ENCODE peak calls at places on chromosomes 11 and 22, in six cellular contexts. U is HepG2, R is HCT116, L is K562, F is H1, M is GM12878. J is an unnamed sample.

GRCh38 chr11:43555811-43556210 is 124.7 kb upstream of the HSD17B12 start:
- DNase-seq in U (no peak), R (no peak), L (no peak), F (no peak), M (no peak), J (no peak)

GRCh38 chr11:131597875-131598274 is 227.5 kb downstream of the NTM start:
- DNase-seq in U (no peak), R (no peak), L (no peak), F (no peak), M (no peak), J (no peak)

GRCh38 chr22:30116362-30117117 is 36.3 kb downstream of the HORMAD2 start:
- DNase-seq in U (peak; percentile 52), R (no peak), L (no peak), F (no peak), M (no peak), J (no peak)

GRCh38 chr11:116984186-116984585 is 114.0 kb downstream of the SIK3 start:
- DNase-seq in U (peak; percentile 68), R (no peak), L (no peak), F (no peak), M (no peak), J (no peak)

GRCh38 chr11:84313830-84314359 is 1027.7 kb upstream of the CCDC90B start:
- DNase-seq in U (no peak), R (no peak), L (no peak), F (no peak), M (no peak), J (no peak)

GRCh38 chr11:71086687-71087258 is 165.6 kb downstream of the SHANK2 start:
- DNase-seq in U (peak; percentile 34), R (no peak), L (peak; percentile 27), F (peak; percentile 78), M (no peak), J (peak; percentile 42)

GRCh38 chr11:110295086-110295485 is 1.3 kb downstream of the RDX start:
- DNase-seq in U (no peak), R (no peak), L (no peak), F (no peak), M (no peak), J (no peak)

GRCh38 chr11:44741976-44742375 is 15.2 kb downstream of the TSPAN18 start:
- DNase-seq in U (no peak), R (no peak), L (no peak), F (no peak), M (no peak), J (no peak)

GRCh38 chr11:1485504-1485885 is 1.1 kb downstream of the MOB2 start:
- DNase-seq in U (no peak), R (no peak), L (no peak), F (no peak), M (no peak), J (no peak)

GRCh38 chr22:47171441-47172221 is 409.2 kb downstream of the TBC1D22A start:
- DNase-seq in U (no peak), R (no peak), L (no peak), F (no peak), M (no peak), J (no peak)

GRCh38 chr22:49833340-49834007 is 5.8 kb upstream of the BRD1 start:
- DNase-seq in U (no peak), R (peak; percentile 26), L (no peak), F (no peak), M (no peak), J (no peak)

GRCh38 chr11:116515666-116516184 is 257.1 kb downstream of the BUD13 start:
- DNase-seq in U (no peak), R (no peak), L (no peak), F (peak; percentile 43), M (no peak), J (no peak)

GRCh38 chr11:3932698-3933097 is 77.2 kb downstream of the STIM1 start:
- DNase-seq in U (no peak), R (no peak), L (no peak), F (no peak), M (no peak), J (no peak)

GRCh38 chr11:109859325-109859724 is 233.9 kb upstream of the ZC3H12C start:
- DNase-seq in U (peak; percentile 13), R (peak; percentile 95), L (no peak), F (no peak), M (no peak), J (no peak)

DNA sequence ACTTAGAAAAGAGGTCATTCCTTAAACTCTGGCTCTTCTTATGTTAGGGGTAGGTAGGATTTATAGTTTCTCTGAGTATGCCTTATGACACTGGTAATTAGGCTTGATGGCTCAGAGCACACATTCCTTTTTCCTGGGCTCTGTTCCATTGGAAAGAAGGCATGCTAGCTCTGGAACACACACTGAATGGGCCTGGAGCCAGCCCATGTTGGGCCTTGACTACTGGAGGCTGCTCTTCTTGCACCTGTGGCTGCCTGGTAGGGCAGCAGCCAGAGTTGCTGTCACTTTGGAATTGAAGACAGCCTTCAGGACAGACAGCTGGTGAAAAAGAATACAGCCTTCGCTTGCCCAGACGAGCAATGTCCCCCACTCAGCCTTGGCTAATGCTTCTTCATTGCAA is 18.2 kb downstream of the MCAM start:
- DNase-seq in U (no peak), R (no peak), L (no peak), F (no peak), M (no peak), J (no peak)
- H3K4me1 ChIP-seq in U (no peaks in the 10 kb centered on the region), R (peaks cover 4% of the 10 kb centered on the region), L (no peaks in the 10 kb centered on the region), F (no peaks in the 10 kb centered on the region), M (no peaks in the 10 kb centered on the region), J (no peaks in the 10 kb centered on the region)

DNA sequence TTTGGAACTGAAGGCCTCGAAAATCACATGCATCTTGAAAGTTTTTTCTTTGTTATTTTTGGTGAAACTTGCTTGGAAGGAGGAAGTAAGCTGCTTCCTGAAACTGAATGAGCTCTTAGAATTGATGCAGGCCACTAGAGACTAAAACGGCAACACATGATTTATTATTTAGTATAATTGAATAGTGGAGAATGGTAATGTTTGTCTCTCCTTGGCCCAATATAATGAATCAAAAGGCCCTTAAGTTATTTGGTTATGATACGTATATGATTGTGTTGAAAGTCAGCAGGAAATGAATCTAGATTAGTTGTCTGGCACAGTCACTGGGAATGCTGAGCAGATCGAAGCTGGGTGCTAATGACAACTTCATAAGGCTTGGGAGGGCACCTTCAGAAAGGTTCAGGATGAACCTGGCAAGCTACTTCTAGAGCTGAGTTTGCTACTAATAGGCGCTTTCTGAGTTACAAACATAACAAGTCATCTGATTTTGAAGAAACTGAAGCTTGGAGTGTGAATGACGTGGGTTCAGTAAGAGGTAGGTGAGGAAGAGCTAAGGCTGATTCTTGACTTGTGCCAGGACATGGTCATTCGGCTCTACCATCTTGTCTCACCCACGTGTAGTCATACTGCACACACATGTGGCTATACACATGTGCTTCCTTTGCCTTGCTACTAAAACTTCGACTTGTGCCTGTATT is 56.2 kb downstream of the SWAP70 start:
- DNase-seq in U (no peak), R (no peak), L (no peak), F (no peak), M (no peak), J (no peak)
- TF ChIP-seq ZNF274 in U (no peak), R (no peak), L (no peak), F (no peak), M (no peak), J (no peak)

GRCh38 chr11:47550288-47551052 is 2.5 kb downstream of the CELF1 start:
- DNase-seq in U (no peak), R (no peak), L (no peak), F (no peak), M (no peak), J (no peak)
- H3K4me1 ChIP-seq in U (peaks cover 40% of the 10 kb centered on the region), R (peaks cover 38% of the 10 kb centered on the region), L (peaks cover 11% of the 10 kb centered on the region), F (no peaks in the 10 kb centered on the region), M (peaks cover 10% of the 10 kb centered on the region), J (peaks cover 2% of the 10 kb centered on the region)

GRCh38 chr11:35166369-35167360 is 27.7 kb downstream of the CD44 start:
- DNase-seq in U (no peak), R (peak; percentile 94), L (no peak), F (no peak), M (no peak), J (no peak)
- TF ChIP-seq ZNF274 in U (no peak), R (no peak), L (no peak), F (no peak), M (no peak), J (no peak)

DNA sequence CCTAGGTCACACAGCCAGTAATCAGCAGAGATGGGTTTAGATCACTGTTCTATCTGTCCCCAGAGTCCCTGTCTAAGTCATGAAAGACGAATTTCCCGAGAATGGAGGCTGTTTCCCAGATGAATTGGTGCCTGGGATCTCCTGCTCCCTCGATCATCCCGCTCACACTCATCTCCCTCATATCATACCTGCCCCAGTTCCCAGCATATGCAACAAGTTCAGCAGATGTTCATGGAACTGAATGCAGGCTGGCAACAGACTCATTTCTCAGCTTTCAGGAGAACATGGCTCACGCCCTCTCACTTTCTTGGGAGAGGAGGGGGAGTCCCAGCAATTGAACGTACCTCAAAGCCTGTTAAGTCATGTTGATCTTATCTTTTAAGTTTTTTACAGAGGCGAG is 22.1 kb downstream of the CD6 start:
- DNase-seq in U (no peak), R (no peak), L (no peak), F (no peak), M (no peak), J (no peak)
- H3K4me1 ChIP-seq in U (peaks cover 20% of the 10 kb centered on the region), R (peaks cover 11% of the 10 kb centered on the region), L (no peaks in the 10 kb centered on the region), F (no peaks in the 10 kb centered on the region), M (peaks cover 10% of the 10 kb centered on the region), J (peaks cover 4% of the 10 kb centered on the region)

J was measured in NT2/D1.